ENCODE peak calls at places on chromosomes 5 and 9, in six cellular contexts. One of them, this sample, is unnamed.

GRCh38 chr9:14433841-14434511 is 120.0 kb upstream of the NFIB start:
- DNase-seq in H9: no peak
- DNase-seq in fibroblast of lung: peak; percentile 63
- DNase-seq in sigmoid colon: no peak
- DNase-seq in psoas muscle: no peak
- DNase-seq in endodermal cell: no peak
- DNase-seq in this sample: no peak

GRCh38 chr5:111254613-111255012 is 30.4 kb downstream of the CAMK4 start:
- DNase-seq in H9: no peak
- DNase-seq in fibroblast of lung: peak; percentile 15
- DNase-seq in sigmoid colon: no peak
- DNase-seq in psoas muscle: no peak
- DNase-seq in endodermal cell: no peak
- DNase-seq in this sample: no peak

GRCh38 chr5:79547429-79547822 is 33.5 kb upstream of the HOMER1 start:
- DNase-seq in H9: no peak
- DNase-seq in fibroblast of lung: no peak
- DNase-seq in sigmoid colon: no peak
- DNase-seq in psoas muscle: no peak
- DNase-seq in endodermal cell: peak; percentile 56
- DNase-seq in this sample: peak; percentile 22

GRCh38 chr9:136370687-136371530 is 2.6 kb downstream of the CARD9 start:
- DNase-seq in H9: no peak
- DNase-seq in fibroblast of lung: peak; percentile 78
- DNase-seq in sigmoid colon: no peak
- DNase-seq in psoas muscle: no peak
- DNase-seq in endodermal cell: no peak
- DNase-seq in this sample: no peak

GRCh38 chr9:107447834-107448233 is 41.7 kb downstream of the KLF4 start:
- DNase-seq in H9: no peak
- DNase-seq in fibroblast of lung: no peak
- DNase-seq in sigmoid colon: no peak
- DNase-seq in psoas muscle: no peak
- DNase-seq in endodermal cell: no peak
- DNase-seq in this sample: peak; percentile 33

GRCh38 chr5:99037668-99038067 is 108.9 kb upstream of the CHD1 start:
- DNase-seq in H9: peak; percentile 52
- DNase-seq in fibroblast of lung: no peak
- DNase-seq in sigmoid colon: no peak
- DNase-seq in psoas muscle: no peak
- DNase-seq in endodermal cell: peak; percentile 58
- DNase-seq in this sample: no peak

GRCh38 chr5:134566181-134566740 is 40.8 kb downstream of the JADE2 start:
- DNase-seq in H9: no peak
- DNase-seq in fibroblast of lung: no peak
- DNase-seq in sigmoid colon: no peak
- DNase-seq in psoas muscle: no peak
- DNase-seq in endodermal cell: no peak
- DNase-seq in this sample: no peak

GRCh38 chr9:131252120-131252519 is 24.2 kb downstream of the FAM78A start:
- DNase-seq in H9: no peak
- DNase-seq in fibroblast of lung: no peak
- DNase-seq in sigmoid colon: no peak
- DNase-seq in psoas muscle: no peak
- DNase-seq in endodermal cell: no peak
- DNase-seq in this sample: no peak

GRCh38 chr5:129399069-129399468 is 61.0 kb upstream of the ADAMTS19 start:
- DNase-seq in H9: peak; percentile 52
- DNase-seq in fibroblast of lung: no peak
- DNase-seq in sigmoid colon: no peak
- DNase-seq in psoas muscle: no peak
- DNase-seq in endodermal cell: peak; percentile 62
- DNase-seq in this sample: no peak

GRCh38 chr9:114116061-114116747 is 17.1 kb upstream of the KIF12 start:
- DNase-seq in H9: no peak
- DNase-seq in fibroblast of lung: no peak
- DNase-seq in sigmoid colon: no peak
- DNase-seq in psoas muscle: no peak
- DNase-seq in endodermal cell: peak; percentile 46
- DNase-seq in this sample: no peak

GRCh38 chr9:121871431-121872025 is 220.1 kb downstream of the DAB2IP start:
- DNase-seq in H9: no peak
- DNase-seq in fibroblast of lung: peak; percentile 71
- DNase-seq in sigmoid colon: no peak
- DNase-seq in psoas muscle: no peak
- DNase-seq in endodermal cell: peak; percentile 40
- DNase-seq in this sample: no peak

GRCh38 chr9:133054966-133055365 is 6.8 kb upstream of the CEL start:
- DNase-seq in H9: no peak
- DNase-seq in fibroblast of lung: peak; percentile 16
- DNase-seq in sigmoid colon: no peak
- DNase-seq in psoas muscle: peak; percentile 85
- DNase-seq in endodermal cell: no peak
- DNase-seq in this sample: no peak

GRCh38 chr5:136137497-136138220 is 5.0 kb downstream of the SMAD5 start:
- DNase-seq in H9: no peak
- DNase-seq in fibroblast of lung: no peak
- DNase-seq in sigmoid colon: no peak
- DNase-seq in psoas muscle: no peak
- DNase-seq in endodermal cell: no peak
- DNase-seq in this sample: peak; percentile 81

GRCh38 chr9:125437771-125438221 is 176.2 kb downstream of the GAPVD1 start:
- DNase-seq in H9: peak; percentile 24
- DNase-seq in fibroblast of lung: no peak
- DNase-seq in sigmoid colon: no peak
- DNase-seq in psoas muscle: no peak
- DNase-seq in endodermal cell: no peak
- DNase-seq in this sample: no peak

GRCh38 chr9:69036319-69036718 is 767 bp downstream of the FXN start:
- DNase-seq in H9: no peak
- DNase-seq in fibroblast of lung: no peak
- DNase-seq in sigmoid colon: no peak
- DNase-seq in psoas muscle: no peak
- DNase-seq in endodermal cell: peak; percentile 50
- DNase-seq in this sample: no peak

GRCh38 chr5:166356096-166356495 is 1935.3 kb upstream of the WWC1 start:
- DNase-seq in H9: no peak
- DNase-seq in fibroblast of lung: peak; percentile 19
- DNase-seq in sigmoid colon: no peak
- DNase-seq in psoas muscle: no peak
- DNase-seq in endodermal cell: no peak
- DNase-seq in this sample: no peak

GRCh38 chr9:6931913-6932312 is 174.1 kb downstream of the KDM4C start:
- DNase-seq in H9: no peak
- DNase-seq in fibroblast of lung: peak; percentile 92
- DNase-seq in sigmoid colon: no peak
- DNase-seq in psoas muscle: peak; percentile 64
- DNase-seq in endodermal cell: no peak
- DNase-seq in this sample: peak; percentile 90

GRCh38 chr5:128353416-128354107 is 184.5 kb downstream of the FBN2 start:
- DNase-seq in H9: no peak
- DNase-seq in fibroblast of lung: no peak
- DNase-seq in sigmoid colon: no peak
- DNase-seq in psoas muscle: no peak
- DNase-seq in endodermal cell: no peak
- DNase-seq in this sample: no peak

DNA sequence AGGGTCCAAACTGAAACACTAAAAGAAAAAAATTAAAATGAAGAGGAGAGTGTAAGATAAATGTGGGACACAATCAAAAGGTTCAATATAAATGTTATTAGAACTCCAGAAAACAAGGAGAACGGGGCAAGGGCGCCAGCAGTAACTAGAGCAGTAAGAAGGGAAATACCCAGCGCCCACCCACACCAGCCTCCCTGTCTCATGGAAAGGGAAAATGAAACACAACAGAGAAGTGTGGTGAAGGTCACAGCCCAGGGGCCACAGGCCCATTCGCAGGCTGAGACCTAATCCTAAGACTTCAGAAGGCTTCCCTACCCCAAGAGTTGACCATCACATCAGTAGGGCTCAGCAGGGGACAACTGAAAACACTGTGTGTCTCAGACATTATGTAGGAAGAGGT is 45.8 kb upstream of the CLK4 start:
- DNase-seq in H9: no peak
- DNase-seq in fibroblast of lung: no peak
- DNase-seq in sigmoid colon: no peak
- DNase-seq in psoas muscle: no peak
- DNase-seq in endodermal cell: no peak
- DNase-seq in this sample: no peak
- TF ChIP-seq CTCF in H9: no peak
- TF ChIP-seq CTCF in fibroblast of lung: no peak
- TF ChIP-seq CTCF in sigmoid colon: no peak
- TF ChIP-seq CTCF in psoas muscle: no peak
- TF ChIP-seq CTCF in endodermal cell: no peak
- TF ChIP-seq CTCF in this sample: no peak

DNA sequence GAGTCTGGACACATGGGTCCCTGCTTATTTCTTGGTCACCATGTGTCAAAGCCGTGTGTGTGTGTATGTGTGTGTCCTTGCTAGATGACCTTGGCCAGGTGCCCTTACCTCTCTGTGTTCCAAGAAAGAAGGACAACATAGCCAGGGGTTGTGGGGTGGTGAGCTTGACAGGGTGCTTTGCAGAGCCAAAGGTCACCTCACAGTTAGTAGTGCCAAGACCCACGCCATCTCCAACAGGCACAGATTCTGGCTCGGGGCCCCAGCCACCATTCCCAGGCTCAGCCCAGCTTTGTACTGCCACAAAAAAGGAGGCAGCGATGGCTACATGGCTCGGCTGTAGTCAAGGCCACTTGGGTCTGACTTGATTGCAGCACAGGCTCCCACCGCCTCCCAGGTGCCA is 39.5 kb downstream of the CXXC5 start:
- DNase-seq in H9: no peak
- DNase-seq in fibroblast of lung: no peak
- DNase-seq in sigmoid colon: no peak
- DNase-seq in psoas muscle: no peak
- DNase-seq in endodermal cell: no peak
- DNase-seq in this sample: no peak
- H3K4me1 ChIP-seq in H9: peaks cover 19% of the 10 kb centered on the region
- H3K4me1 ChIP-seq in fibroblast of lung: no peaks in the 10 kb centered on the region
- H3K4me1 ChIP-seq in sigmoid colon: peaks cover 30% of the 10 kb centered on the region
- H3K4me1 ChIP-seq in psoas muscle: peaks cover 78% of the 10 kb centered on the region
- H3K4me1 ChIP-seq in endodermal cell: peaks cover 20% of the 10 kb centered on the region
- H3K4me1 ChIP-seq in this sample: no peaks in the 10 kb centered on the region

GRCh38 chr5:124554746-124555145 is 191.7 kb downstream of the ZNF608 start:
- DNase-seq in H9: no peak
- DNase-seq in fibroblast of lung: peak; percentile 3
- DNase-seq in sigmoid colon: no peak
- DNase-seq in psoas muscle: no peak
- DNase-seq in endodermal cell: no peak
- DNase-seq in this sample: no peak

GRCh38 chr5:124557761-124558160 is 188.7 kb downstream of the ZNF608 start:
- DNase-seq in H9: no peak
- DNase-seq in fibroblast of lung: no peak
- DNase-seq in sigmoid colon: no peak
- DNase-seq in psoas muscle: no peak
- DNase-seq in endodermal cell: no peak
- DNase-seq in this sample: no peak

GRCh38 chr5:124555179-124555578 is 191.3 kb downstream of the ZNF608 start:
- DNase-seq in H9: no peak
- DNase-seq in fibroblast of lung: no peak
- DNase-seq in sigmoid colon: no peak
- DNase-seq in psoas muscle: no peak
- DNase-seq in endodermal cell: no peak
- DNase-seq in this sample: no peak

DNA sequence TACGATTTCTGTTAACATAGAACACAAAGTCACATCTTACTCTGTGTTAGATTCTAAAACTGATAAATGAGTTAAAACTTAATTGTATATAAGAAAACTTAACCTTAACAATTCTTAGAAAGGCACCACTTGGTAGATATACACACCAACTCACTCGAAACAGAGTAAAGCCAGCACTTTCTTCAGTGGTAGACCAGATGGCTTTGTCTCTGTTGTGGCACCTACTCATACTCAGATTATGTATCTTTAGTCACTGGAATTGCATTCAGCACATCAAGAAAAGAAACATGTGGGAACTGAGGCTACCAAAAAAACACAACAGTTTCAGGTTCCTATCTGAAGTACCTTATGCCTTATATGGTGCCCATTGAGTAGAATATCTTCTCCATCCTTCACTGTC is 192.5 kb downstream of the ZNF608 start:
- DNase-seq in H9: no peak
- DNase-seq in fibroblast of lung: no peak
- DNase-seq in sigmoid colon: no peak
- DNase-seq in psoas muscle: no peak
- DNase-seq in endodermal cell: no peak
- DNase-seq in this sample: no peak
- TF ChIP-seq CTCF in H9: no peak
- TF ChIP-seq CTCF in fibroblast of lung: no peak
- TF ChIP-seq CTCF in sigmoid colon: no peak
- TF ChIP-seq CTCF in psoas muscle: no peak
- TF ChIP-seq CTCF in endodermal cell: no peak
- TF ChIP-seq CTCF in this sample: no peak

DNA sequence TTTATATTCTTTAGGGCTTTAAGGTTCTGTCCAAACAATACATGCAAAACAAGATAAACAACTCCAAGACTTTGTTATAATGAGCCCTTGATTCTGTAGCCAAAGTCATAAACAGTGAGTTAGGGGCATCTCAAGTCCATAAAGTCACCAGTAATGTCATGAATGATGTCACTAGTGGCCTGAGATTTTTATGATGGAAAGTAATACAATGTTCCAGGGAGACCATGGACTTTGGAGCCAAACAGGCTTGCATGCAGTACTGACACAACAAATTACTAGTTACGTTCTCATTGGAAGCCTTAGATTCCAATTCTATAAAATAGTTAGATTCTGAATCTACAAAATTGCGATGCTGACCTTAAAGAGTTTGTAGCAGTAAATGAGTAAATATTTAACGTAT is 280.0 kb downstream of the HINT1 start:
- DNase-seq in H9: no peak
- DNase-seq in fibroblast of lung: no peak
- DNase-seq in sigmoid colon: no peak
- DNase-seq in psoas muscle: no peak
- DNase-seq in endodermal cell: no peak
- DNase-seq in this sample: no peak
- H3K4me1 ChIP-seq in H9: no peaks in the 10 kb centered on the region
- H3K4me1 ChIP-seq in fibroblast of lung: no peaks in the 10 kb centered on the region
- H3K4me1 ChIP-seq in sigmoid colon: no peaks in the 10 kb centered on the region
- H3K4me1 ChIP-seq in psoas muscle: no peaks in the 10 kb centered on the region
- H3K4me1 ChIP-seq in endodermal cell: no peaks in the 10 kb centered on the region
- H3K4me1 ChIP-seq in this sample: no peaks in the 10 kb centered on the region

GRCh38 chr5:73125289-73125688 is 4.9 kb downstream of the TMEM171 start:
- DNase-seq in H9: no peak
- DNase-seq in fibroblast of lung: no peak
- DNase-seq in sigmoid colon: no peak
- DNase-seq in psoas muscle: no peak
- DNase-seq in endodermal cell: no peak
- DNase-seq in this sample: no peak

GRCh38 chr5:73129143-73129542 is 8.8 kb downstream of the TMEM171 start:
- DNase-seq in H9: no peak
- DNase-seq in fibroblast of lung: no peak
- DNase-seq in sigmoid colon: no peak
- DNase-seq in psoas muscle: no peak
- DNase-seq in endodermal cell: no peak
- DNase-seq in this sample: no peak

GRCh38 chr5:73122875-73123810 is 2.8 kb downstream of the TMEM171 start:
- DNase-seq in H9: peak; percentile 59
- DNase-seq in fibroblast of lung: peak; percentile 42
- DNase-seq in sigmoid colon: no peak
- DNase-seq in psoas muscle: no peak
- DNase-seq in endodermal cell: peak; percentile 70
- DNase-seq in this sample: no peak

GRCh38 chr5:73126957-73127356 is 6.6 kb downstream of the TMEM171 start:
- DNase-seq in H9: no peak
- DNase-seq in fibroblast of lung: no peak
- DNase-seq in sigmoid colon: no peak
- DNase-seq in psoas muscle: no peak
- DNase-seq in endodermal cell: no peak
- DNase-seq in this sample: no peak

GRCh38 chr5:73126381-73126780 is 6.0 kb downstream of the TMEM171 start:
- DNase-seq in H9: no peak
- DNase-seq in fibroblast of lung: no peak
- DNase-seq in sigmoid colon: no peak
- DNase-seq in psoas muscle: no peak
- DNase-seq in endodermal cell: no peak
- DNase-seq in this sample: no peak
- TF ChIP-seq CTCF in H9: no peak
- TF ChIP-seq CTCF in fibroblast of lung: no peak
- TF ChIP-seq CTCF in sigmoid colon: no peak
- TF ChIP-seq CTCF in psoas muscle: no peak
- TF ChIP-seq CTCF in endodermal cell: no peak
- TF ChIP-seq CTCF in this sample: no peak